ENCODE peak calls at places on chromosomes 3 and 15, in six cellular contexts. L is GM12865, P is esophagus muscularis mucosa, G is colonic mucosa, D is adrenal gland, O is dorsolateral prefrontal cortex. I is an unnamed sample.

GRCh38 chr15:71096676-71097075 is 18.6 kb upstream of the THSD4 start:
- DNase-seq in L (no peak), O (no peak), P (no peak), G (peak), D (no peak), I (no peak)

GRCh38 chr3:54008099-54008498 is 114.3 kb upstream of the CACNA2D3 start:
- DNase-seq in O (no peak), D (no peak), P (no peak), G (no peak), L (no peak), I (no peak)

GRCh38 chr3:36305929-36306520 is 74.3 kb upstream of the STAC start:
- DNase-seq in L (no peak), O (no peak), P (no peak), G (no peak), D (no peak), I (no peak)

GRCh38 chr3:187679638-187680396 is 9.6 kb upstream of the SST start:
- DNase-seq in P (peak), L (peak), O (peak), D (peak), G (peak), I (peak)

GRCh38 chr3:117997201-117998049 is 1037.2 kb downstream of the IGSF11 start:
- DNase-seq in P (peak), O (peak), D (peak), L (peak), G (peak), I (peak)

GRCh38 chr3:189361103-189361835 is 189.5 kb downstream of the TPRG1 start:
- DNase-seq in D (no peak), O (no peak), G (no peak), P (no peak), L (no peak), I (no peak)

GRCh38 chr3:187259171-187259570 is 32.4 kb downstream of the MASP1 start:
- DNase-seq in D (no peak), O (no peak), G (no peak), P (no peak), L (no peak), I (no peak)

GRCh38 chr3:125151437-125151806 is 61.1 kb downstream of the SLC12A8 start:
- DNase-seq in D (no peak), P (no peak), O (no peak), G (no peak), L (no peak), I (no peak)

GRCh38 chr15:81255596-81255995 is 58.9 kb downstream of the IL16 start:
- DNase-seq in P (no peak), L (no peak), D (no peak), G (no peak), O (no peak), I (no peak)

GRCh38 chr15:25670025-25670554 is 193.0 kb downstream of the ATP10A start:
- DNase-seq in L (no peak), G (peak), D (peak), P (no peak), O (peak), I (no peak)

GRCh38 chr3:128075516-128076464 is 23.6 kb downstream of the SEC61A1 start:
- DNase-seq in O (peak), D (peak), G (peak), L (peak), P (no peak), I (peak)

GRCh38 chr3:38579551-38580449 is 69.7 kb downstream of the SCN5A start:
- DNase-seq in P (peak), G (no peak), L (peak), D (peak), O (no peak), I (no peak)

GRCh38 chr3:54193093-54193492 is 70.7 kb downstream of the CACNA2D3 start:
- DNase-seq in G (no peak), L (no peak), D (no peak), P (no peak), O (no peak), I (no peak)

GRCh38 chr15:101615986-101616848 is 36.0 kb downstream of the TM2D3 start:
- DNase-seq in G (peak), O (no peak), L (no peak), P (no peak), D (peak), I (peak)

GRCh38 chr3:134600685-134601502 is 49.9 kb downstream of the KY start:
- DNase-seq in G (peak), D (peak), P (peak), L (peak), O (peak), I (peak)
- TF ChIP-seq CTCF in G (peak), D (peak), P (no peak), L (peak), O (peak), I (peak)

DNA sequence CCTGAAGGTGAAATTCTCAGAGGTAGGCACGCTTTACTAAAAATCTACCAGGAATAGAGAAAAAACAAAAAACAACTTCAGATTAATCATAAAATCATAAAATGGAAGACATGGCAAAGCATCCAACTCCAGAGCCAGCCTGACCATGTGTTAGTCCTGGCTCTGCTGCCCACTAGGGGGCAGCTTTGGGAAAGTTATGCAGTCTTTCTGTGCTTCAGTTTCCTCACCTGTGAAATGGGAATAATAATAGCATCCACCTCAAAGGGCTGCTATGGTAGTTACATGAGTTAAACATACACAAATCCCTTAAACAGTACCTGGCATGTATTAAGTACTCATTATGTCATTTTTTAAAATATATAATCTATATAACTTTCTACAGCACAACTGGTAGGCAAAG is 52.3 kb downstream of the WNT5A start:
- DNase-seq in O (no peak), P (peak), L (peak), D (no peak), G (peak), I (no peak)
- TF ChIP-seq CTCF in O (no peak), P (peak), L (peak), D (peak), G (peak), I (no peak)

DNA sequence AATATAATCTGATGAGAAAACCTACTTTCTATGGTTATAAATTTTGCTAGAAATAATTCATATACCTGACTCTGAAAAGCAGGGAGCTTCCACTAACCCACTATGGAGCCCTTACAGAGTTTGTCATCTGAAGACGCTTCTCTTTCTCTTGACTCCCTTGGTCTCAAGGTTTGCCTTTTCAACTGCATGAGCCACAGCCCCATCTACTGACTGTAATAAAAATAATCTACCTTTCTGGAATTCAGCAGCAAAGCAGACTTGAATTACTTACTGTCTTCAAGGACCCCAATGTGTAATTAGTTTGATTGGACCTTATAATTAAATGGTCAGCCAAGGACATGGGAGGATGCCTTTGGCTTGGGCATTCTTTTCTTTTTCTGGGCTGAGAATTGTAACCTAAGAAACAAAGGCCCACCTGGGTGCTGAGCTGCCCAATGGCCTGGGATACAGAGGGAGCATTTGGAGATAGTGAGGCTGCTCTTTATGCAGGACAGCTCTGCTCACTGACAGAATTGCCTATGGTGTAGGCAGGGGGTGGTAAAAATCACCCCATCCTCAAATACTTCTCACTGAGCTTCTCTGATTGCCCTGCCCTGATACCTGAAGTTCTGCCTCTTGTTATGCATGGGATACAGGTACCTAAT is 178.6 kb upstream of the TRIM42 start:
- DNase-seq in G (no peak), L (peak), D (no peak), P (peak), O (no peak), I (no peak)
- TF ChIP-seq CTCF in G (no peak), L (no peak), D (peak), P (peak), O (peak), I (no peak)

GRCh38 chr3:171982829-171983228 is 56.5 kb upstream of the FNDC3B start:
- DNase-seq in P (no peak), L (no peak), O (no peak), G (no peak), D (no peak), I (no peak)
- TF ChIP-seq CTCF in P (no peak), L (no peak), O (no peak), G (no peak), D (no peak), I (no peak)

DNA sequence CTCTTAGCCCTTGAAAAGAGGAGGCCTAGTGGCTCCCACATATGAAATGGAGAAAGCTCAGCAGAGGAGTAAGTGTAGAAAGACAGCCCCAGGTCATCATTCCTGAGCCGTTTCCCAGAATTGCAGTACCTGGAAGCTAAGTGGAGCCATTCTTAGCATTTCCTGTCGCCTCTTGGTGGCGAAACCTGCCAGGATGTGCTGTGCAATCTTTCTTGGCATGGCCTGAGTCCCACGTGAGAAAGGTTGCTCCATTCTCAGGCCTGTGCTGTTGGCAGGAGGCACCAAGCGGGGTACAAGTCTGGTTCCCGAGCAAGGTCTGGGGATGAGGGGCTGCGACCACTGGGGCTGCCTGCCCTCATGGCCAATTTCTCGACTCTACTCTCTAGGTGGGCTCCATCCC is 207.2 kb upstream of the TPM1 start:
- DNase-seq in P (peak), D (no peak), L (no peak), O (no peak), G (no peak), I (no peak)
- TF ChIP-seq CTCF in P (no peak), D (no peak), L (no peak), O (no peak), G (no peak), I (no peak)

DNA sequence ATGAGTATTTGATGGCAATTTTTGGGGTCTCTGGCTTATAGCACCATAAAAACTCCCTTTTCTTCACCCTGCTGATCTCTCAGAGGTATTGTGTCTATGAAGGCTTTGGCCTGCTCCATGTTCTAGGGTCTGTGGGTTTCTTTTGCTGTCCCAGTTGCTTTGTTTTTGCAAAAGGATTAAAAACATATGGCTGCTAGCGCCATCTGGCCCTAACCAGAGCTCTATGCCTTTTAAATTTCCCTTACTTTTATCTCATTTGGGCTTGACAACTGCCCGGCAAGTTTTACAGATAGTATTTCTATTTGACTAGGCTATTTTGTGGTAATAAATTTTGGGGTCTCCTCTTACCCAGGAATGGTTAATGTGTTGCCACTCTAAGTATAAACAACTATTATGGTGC is 6.4 kb upstream of the GHRL start:
- DNase-seq in D (no peak), P (no peak), L (no peak), O (no peak), G (no peak), I (no peak)
- TF ChIP-seq CTCF in D (no peak), P (no peak), L (no peak), O (no peak), G (no peak), I (no peak)

GRCh38 chr15:54594115-54594514 is 602.6 kb downstream of the RSL24D1 start:
- DNase-seq in D (no peak), L (no peak), G (no peak), O (no peak), P (no peak), I (no peak)
- TF ChIP-seq CTCF in D (no peak), L (no peak), G (no peak), O (no peak), P (no peak), I (no peak)

I was measured in mesothelial cell of epicardium.